ENCODE peak calls at places on chromosomes 2 and 18, in four cellular contexts. K, C, P and X are unnamed samples.

GRCh38 chr18:72935744-72936143 is 68.0 kb upstream of the NETO1 start:
- DNase-seq in C (no peak), P (no peak), K (no peak), X (no peak)

GRCh38 chr2:86703704-86704370 is 16.3 kb upstream of the RMND5A start:
- DNase-seq in C (no peak), P (no peak), K (no peak), X (no peak)

GRCh38 chr2:72130671-72131360 is 16.8 kb downstream of the CYP26B1 start:
- DNase-seq in K (no peak), C (no peak), P (peak; percentile 25), X (no peak)

GRCh38 chr2:95374029-95374428 is 28.5 kb upstream of the FAHD2A start:
- DNase-seq in K (no peak), C (no peak), P (no peak), X (no peak)

GRCh38 chr2:150938586-150938985 is 323.1 kb downstream of the RBM43 start:
- DNase-seq in C (no peak), P (no peak), K (no peak), X (no peak)

GRCh38 chr2:25651066-25651465 is 22.3 kb downstream of the DTNB start:
- DNase-seq in C (peak; percentile 27), K (no peak), P (no peak), X (no peak)

GRCh38 chr18:63262369-63263335 is 56.9 kb downstream of the BCL2 start:
- DNase-seq in P (no peak), C (no peak), K (no peak), X (no peak)

GRCh38 chr2:70501728-70502127 is 51.9 kb downstream of the TGFA start:
- DNase-seq in C (no peak), K (no peak), P (no peak), X (no peak)

GRCh38 chr2:189657867-189658266 is 3.4 kb upstream of the ASNSD1 start:
- DNase-seq in P (peak; percentile 74), C (peak; percentile 87), K (peak; percentile 56), X (peak; percentile 58)

GRCh38 chr18:70132999-70133398 is 72.5 kb downstream of the RTTN start:
- DNase-seq in K (no peak), C (peak; percentile 94), P (no peak), X (no peak)

GRCh38 chr2:88818381-88818780 is 126.9 kb downstream of the RPIA start:
- DNase-seq in P (no peak), K (no peak), C (no peak), X (no peak)

GRCh38 chr2:239595711-239596110 is 194.9 kb upstream of the HDAC4 start:
- DNase-seq in C (no peak), K (no peak), P (no peak), X (no peak)

GRCh38 chr2:239597216-239597615 is 196.4 kb upstream of the HDAC4 start:
- DNase-seq in C (no peak), P (peak; percentile 19), K (no peak), X (no peak)

GRCh38 chr2:239594772-239595608 is 194.2 kb upstream of the HDAC4 start:
- DNase-seq in P (peak; percentile 24), K (no peak), C (no peak), X (no peak)

GRCh38 chr2:239596792-239597191 is 196.0 kb upstream of the HDAC4 start:
- DNase-seq in P (no peak), C (no peak), K (no peak), X (no peak)

DNA sequence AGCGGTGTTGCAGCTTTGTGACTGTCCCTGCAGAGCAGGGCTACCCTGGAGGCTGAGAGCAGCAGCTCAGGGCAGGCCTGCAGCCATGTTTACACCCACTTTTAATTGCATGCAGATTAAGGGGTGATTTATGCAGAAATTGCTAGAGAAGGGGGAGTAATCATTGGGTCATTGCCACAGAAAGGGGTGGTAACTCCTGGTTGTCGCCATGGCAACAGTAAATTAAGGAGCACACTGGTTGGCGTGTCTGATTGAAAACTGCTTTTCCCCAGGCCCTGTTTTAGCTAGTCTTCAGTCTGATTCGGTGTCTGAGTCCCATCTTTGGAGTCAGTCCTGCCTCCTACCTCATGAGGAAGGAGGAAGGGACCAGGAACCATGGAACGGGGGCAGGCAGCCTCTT is 195.5 kb upstream of the HDAC4 start:
- DNase-seq in C (no peak), P (no peak), K (no peak), X (no peak)
- H3K9me3 ChIP-seq in C (peaks cover 4% of the 10 kb centered on the region), P (no peaks in the 10 kb centered on the region), K (no peaks in the 10 kb centered on the region), X (no peaks in the 10 kb centered on the region)

DNA sequence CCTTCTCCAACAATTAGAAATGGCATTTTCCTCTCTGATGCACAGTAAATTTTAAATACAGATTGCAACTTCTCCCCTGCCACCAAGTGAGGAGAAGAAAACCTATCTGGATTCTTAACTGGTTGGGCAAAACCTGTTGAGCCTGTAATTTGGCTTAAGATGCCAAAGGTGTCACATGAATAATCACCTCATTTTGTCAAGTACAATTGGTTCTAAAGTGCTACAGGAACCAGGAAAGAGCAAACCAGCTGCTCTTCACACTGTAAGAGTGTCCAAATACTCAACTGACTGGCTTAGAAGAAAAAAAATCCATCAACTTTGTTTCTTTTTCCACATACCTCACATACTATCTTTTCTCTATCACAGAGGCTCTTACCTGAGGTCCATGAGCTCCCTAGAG is 35.4 kb downstream of the NPC1 start:
- DNase-seq in K (no peak), C (no peak), P (no peak), X (no peak)
- H3K27ac ChIP-seq in K (no peak overlapping the region), C (no peak overlapping the region), P (peak overlapping the region; percentile 63), X (no peak overlapping the region)

GRCh38 chr2:199797431-199797830 is 53.6 kb downstream of the FTCDNL1 start:
- DNase-seq in C (no peak), P (no peak), K (no peak), X (no peak)
- H3K9me3 ChIP-seq in C (no peaks in the 10 kb centered on the region), P (no peaks in the 10 kb centered on the region), K (no peaks in the 10 kb centered on the region), X (no peaks in the 10 kb centered on the region)

GRCh38 chr2:239360008-239360407 is 40.8 kb downstream of the HDAC4 start:
- DNase-seq in K (no peak), P (no peak), C (no peak), X (no peak)
- H3K27ac ChIP-seq in K (no peak overlapping the region), P (no peak overlapping the region), C (no peak overlapping the region), X (no peak overlapping the region)

DNA sequence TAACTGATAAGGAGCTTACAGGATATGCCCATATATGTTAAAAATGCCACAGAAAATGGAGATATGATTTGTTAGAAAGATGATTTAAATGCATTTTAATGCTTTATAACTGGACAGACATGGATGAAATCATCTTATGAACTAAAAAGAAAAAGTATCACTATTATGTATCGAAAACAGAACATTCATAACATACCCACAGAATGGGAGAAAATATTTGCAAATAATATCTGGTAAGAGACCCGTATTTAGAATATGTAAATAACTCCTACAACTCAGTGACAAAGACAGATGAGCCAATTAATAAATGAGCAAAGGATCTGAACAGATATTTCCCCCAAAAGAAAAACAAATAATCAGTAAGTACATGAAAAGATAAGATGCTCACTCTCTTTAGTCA is 24.3 kb upstream of the MGAT5 start:
- DNase-seq in K (no peak), C (no peak), P (no peak), X (no peak)
- H3K9me3 ChIP-seq in K (no peaks in the 10 kb centered on the region), C (peaks cover 6% of the 10 kb centered on the region), P (no peaks in the 10 kb centered on the region), X (peaks cover 8% of the 10 kb centered on the region)

GRCh38 chr2:102101097-102101843 is 41.3 kb upstream of the IL1R1 start:
- DNase-seq in C (peak; percentile 61), P (no peak), K (no peak), X (no peak)

GRCh38 chr2:102099536-102100293 is 42.8 kb upstream of the IL1R1 start:
- DNase-seq in K (no peak), C (no peak), P (no peak), X (no peak)

GRCh38 chr2:102096103-102096502 is 46.4 kb upstream of the IL1R1 start:
- DNase-seq in K (no peak), C (no peak), P (no peak), X (no peak)

GRCh38 chr2:102100371-102101096 is 42.0 kb upstream of the IL1R1 start:
- DNase-seq in K (no peak), P (no peak), C (peak; percentile 94), X (no peak)

GRCh38 chr2:102098756-102099155 is 43.8 kb upstream of the IL1R1 start:
- DNase-seq in K (no peak), P (no peak), C (no peak), X (no peak)
- H3K27ac ChIP-seq in K (no peak overlapping the region), P (no peak overlapping the region), C (no peak overlapping the region), X (no peak overlapping the region)

GRCh38 chr2:132466428-132467028 is 49.9 kb downstream of the GPR39 start:
- DNase-seq in P (no peak), C (no peak), K (no peak), X (no peak)
- H3K9me3 ChIP-seq in P (peaks cover 10% of the 10 kb centered on the region), C (peaks cover 68% of the 10 kb centered on the region), K (no peaks in the 10 kb centered on the region), X (peaks cover 3% of the 10 kb centered on the region)

DNA sequence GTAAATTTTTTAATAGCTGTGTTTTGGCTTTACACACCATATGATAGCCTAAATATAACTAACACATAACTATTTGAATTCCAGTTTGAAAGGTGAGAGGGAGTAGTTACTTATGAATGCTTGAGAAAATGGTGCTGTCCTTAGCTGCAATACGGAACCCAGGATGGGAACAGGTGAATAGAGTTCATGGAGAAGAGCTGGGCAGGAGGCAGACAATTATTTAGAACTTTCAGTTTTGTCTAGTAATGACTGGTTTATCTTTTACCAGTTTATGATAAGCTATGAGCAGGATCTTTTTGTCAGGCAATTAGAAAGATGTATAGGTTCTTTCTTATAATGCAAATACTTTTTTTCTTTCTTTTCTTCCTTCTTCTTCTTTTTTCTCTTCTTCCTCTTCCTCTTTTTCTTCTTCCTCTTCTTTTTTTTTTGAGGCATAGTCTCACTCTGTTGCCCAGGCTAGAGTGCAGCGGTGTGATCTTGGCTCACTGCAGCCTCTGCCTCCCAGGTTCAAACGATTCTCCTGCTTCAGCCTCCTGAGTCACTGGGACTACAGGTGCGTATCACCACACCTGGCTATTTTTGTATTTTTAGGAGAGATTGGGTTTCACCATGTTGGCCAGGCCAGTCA is 25.9 kb downstream of the UBR3 start:
- DNase-seq in C (no peak), P (no peak), K (no peak), X (no peak)
- H3K27ac ChIP-seq in C (no peak overlapping the region), P (no peak overlapping the region), K (no peak overlapping the region), X (no peak overlapping the region)

GRCh38 chr2:10524341-10524740 is 76.2 kb upstream of the ODC1 start:
- DNase-seq in P (no peak), C (no peak), K (no peak), X (peak; percentile 17)

GRCh38 chr2:10521891-10522448 is 73.8 kb upstream of the ODC1 start:
- DNase-seq in K (no peak), P (no peak), C (no peak), X (no peak)

GRCh38 chr2:10523406-10524189 is 75.5 kb upstream of the ODC1 start:
- DNase-seq in K (no peak), P (no peak), C (no peak), X (no peak)

GRCh38 chr2:10521356-10521755 is 73.2 kb upstream of the ODC1 start:
- DNase-seq in C (no peak), P (no peak), K (no peak), X (no peak)

DNA sequence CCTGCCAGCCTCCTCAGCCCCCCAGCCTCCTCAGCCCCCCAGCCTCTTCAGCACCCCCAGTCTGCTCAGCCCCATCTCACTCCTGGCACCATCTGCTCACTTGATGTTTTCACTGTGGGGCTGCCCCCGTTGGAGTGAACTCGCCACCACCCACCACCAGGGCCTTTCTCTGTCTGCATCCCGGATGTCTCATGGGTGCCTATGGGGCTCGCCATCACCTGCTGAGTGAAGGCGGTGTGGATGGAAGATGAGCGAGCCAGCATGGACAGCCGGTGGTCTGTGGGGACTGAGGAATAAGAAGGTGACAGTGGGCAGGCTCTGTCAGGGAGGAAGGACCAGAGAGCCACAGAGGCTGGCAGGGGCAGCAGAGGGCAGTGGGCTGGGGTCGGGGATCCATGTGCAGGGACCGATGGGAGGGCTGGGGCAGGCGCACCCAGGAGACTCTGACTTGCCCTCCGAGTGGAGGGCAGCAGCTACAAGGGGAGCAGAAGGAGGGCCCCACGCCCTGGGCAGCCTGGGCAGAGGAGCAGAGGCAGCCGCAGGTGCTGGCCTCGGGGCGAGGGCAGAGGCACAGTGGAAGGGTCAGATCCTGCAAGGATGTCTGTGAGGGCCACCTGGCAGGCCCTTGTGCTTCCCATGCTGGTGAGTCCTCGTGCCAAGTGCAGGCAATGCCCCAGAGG is 74.7 kb upstream of the ODC1 start:
- DNase-seq in K (no peak), P (no peak), C (no peak), X (no peak)
- H3K9me3 ChIP-seq in K (no peaks in the 10 kb centered on the region), P (no peaks in the 10 kb centered on the region), C (peaks cover under 1% of the 10 kb centered on the region), X (no peaks in the 10 kb centered on the region)